ENCODE peak calls at places on chromosomes 4 and X, in nine cellular contexts. I is WERI-Rb-1; P is fibroblast of the aortic adventitia; O is A673; C is mesothelial cell of epicardium; T is GM10248; K is foreskin fibroblast; V is CD4-positive, alpha-beta T cell; H is choroid plexus epithelial cell. D is an unnamed sample.

GRCh38 chr4:104743141-104743748 is 248.6 kb upstream of the CXXC4 start:
- DNase-seq in I (no peak), P (no peak), O (no peak), C (no peak), T (peak), K (no peak), V (no peak), H (no peak), D (peak)

GRCh38 chr4:154349829-154350228 is 141.8 kb downstream of the DCHS2 start:
- DNase-seq in I (no peak), P (peak), O (peak), C (no peak), T (no peak), K (no peak), V (no peak), H (peak), D (no peak)

GRCh38 chr4:112550728-112551127 is 34.7 kb upstream of the NEUROG2 start:
- DNase-seq in I (no peak), P (peak), O (no peak), C (no peak), T (no peak), K (peak), V (no peak), H (peak), D (no peak)

GRCh38 chrX:108224727-108225455 is 133.3 kb downstream of the ATG4A start:
- DNase-seq in I (peak), P (peak), O (peak), C (no peak), T (peak), K (no peak), V (no peak), H (peak), D (peak)

GRCh38 chr4:803884-804283 is 22.0 kb downstream of the CPLX1 start:
- DNase-seq in I (no peak), P (no peak), O (no peak), C (no peak), T (no peak), K (no peak), V (no peak), H (no peak), D (no peak)

GRCh38 chr4:165204462-165204830 is 2.9 kb upstream of the KLHL2 start:
- DNase-seq in I (no peak), P (peak), O (no peak), C (no peak), T (peak), K (peak), V (no peak), H (peak), D (peak)

GRCh38 chr4:152106113-152106763 is 345.4 kb upstream of the GATB start:
- DNase-seq in I (no peak), P (peak), O (peak), C (no peak), T (no peak), K (peak), V (no peak), H (peak), D (no peak)

GRCh38 chrX:2498781-2499302 is 1.9 kb downstream of the DHRSX start:
- DNase-seq in I (peak), P (peak), O (peak), C (no peak), T (no peak), K (no peak), V (no peak), H (peak), D (no peak)

GRCh38 chrX:45774961-45775360 is 574.3 kb upstream of the DIPK2B start:
- DNase-seq in I (no peak), P (peak), O (peak), C (no peak), T (no peak), K (peak), V (no peak), H (peak), D (no peak)

GRCh38 chrX:2631743-2632532 is 59.2 kb upstream of the CD99 start:
- DNase-seq in I (no peak), P (no peak), O (no peak), C (no peak), T (no peak), K (no peak), V (no peak), H (no peak), D (no peak)

GRCh38 chrX:9542106-9542764 is 77.4 kb downstream of the TBL1X start:
- DNase-seq in I (no peak), P (peak), O (no peak), C (no peak), T (no peak), K (no peak), V (no peak), H (no peak), D (no peak)

GRCh38 chrX:153966841-153967535 is 4.6 kb downstream of the HCFC1 start:
- DNase-seq in I (no peak), P (no peak), O (no peak), C (no peak), T (no peak), K (peak), V (no peak), H (no peak), D (no peak)

GRCh38 chr4:67261971-67262370 is 283.3 kb downstream of the CENPC start:
- DNase-seq in I (no peak), P (no peak), O (no peak), C (no peak), T (no peak), K (no peak), V (no peak), H (no peak), D (no peak)

GRCh38 chrX:13119386-13119785 is 75.0 kb upstream of the FAM9C start:
- DNase-seq in I (peak), P (peak), O (no peak), C (no peak), T (no peak), K (no peak), V (no peak), H (peak), D (no peak)

GRCh38 chr4:124529131-124529530 is 183.4 kb downstream of the ANKRD50 start:
- DNase-seq in I (no peak), P (peak), O (no peak), C (no peak), T (no peak), K (peak), V (no peak), H (no peak), D (no peak)

GRCh38 chr4:170049793-170050192 is 23.6 kb upstream of the MFAP3L start:
- DNase-seq in I (no peak), P (no peak), O (no peak), C (no peak), T (no peak), K (no peak), V (no peak), H (no peak), D (no peak)

GRCh38 chrX:17738002-17738713 is 865 bp downstream of the SCML1 start:
- DNase-seq in I (peak), P (peak), O (peak), C (no peak), T (no peak), K (peak), V (peak), H (peak), D (peak)

GRCh38 chrX:47637546-47638195 is 7.9 kb upstream of the CFP start:
- DNase-seq in I (no peak), P (no peak), O (no peak), C (no peak), T (peak), K (no peak), V (peak), H (no peak), D (peak)

GRCh38 chr4:148557793-148558192 is 115.6 kb upstream of the NR3C2 start:
- DNase-seq in I (peak), P (no peak), O (no peak), C (no peak), T (no peak), K (no peak), V (no peak), H (no peak), D (no peak)

GRCh38 chr4:148561467-148561866 is 119.3 kb upstream of the NR3C2 start:
- DNase-seq in I (no peak), P (no peak), O (no peak), C (no peak), T (no peak), K (no peak), V (no peak), H (no peak), D (no peak)

GRCh38 chr4:148565801-148566200 is 123.6 kb upstream of the NR3C2 start:
- DNase-seq in I (no peak), P (no peak), O (no peak), C (no peak), T (no peak), K (no peak), V (no peak), H (peak), D (no peak)

GRCh38 chr4:148563684-148564083 is 121.5 kb upstream of the NR3C2 start:
- DNase-seq in I (no peak), P (no peak), O (no peak), C (no peak), T (no peak), K (no peak), V (no peak), H (no peak), D (no peak)
- TF ChIP-seq CTCF in I (no peak), P (no peak), O (no peak), C (no peak), T (no peak), K (no peak), V (no peak), H (no peak), D (no peak)

GRCh38 chr4:175253184-175253902 is 335.2 kb downstream of the ADAM29 start:
- DNase-seq in I (no peak), P (no peak), O (peak), C (no peak), T (peak), K (no peak), V (no peak), H (peak), D (peak)
- TF ChIP-seq CTCF in I (peak), P (no peak), O (peak), C (no peak), T (peak), K (no peak), V (no peak), H (peak), D (no peak)

GRCh38 chrX:152912121-152912520 is 14.3 kb downstream of the ZNF185 start:
- DNase-seq in I (no peak), P (no peak), O (peak), C (no peak), T (no peak), K (no peak), V (no peak), H (no peak), D (no peak)
- TF ChIP-seq CTCF in I (peak), P (no peak), O (peak), C (no peak), T (no peak), K (no peak), V (no peak), H (peak), D (no peak)

GRCh38 chrX:23634181-23634580 is 33.1 kb upstream of the PRDX4 start:
- DNase-seq in I (no peak), P (peak), O (peak), C (no peak), T (no peak), K (no peak), V (no peak), H (peak), D (peak)
- TF ChIP-seq CTCF in I (no peak), P (no peak), O (peak), C (no peak), T (no peak), K (no peak), V (no peak), H (peak), D (no peak)

GRCh38 chr4:77595361-77595973 is 10.2 kb upstream of the CXCL13 start:
- DNase-seq in I (no peak), P (no peak), O (no peak), C (no peak), T (no peak), K (no peak), V (no peak), H (no peak), D (no peak)

GRCh38 chr4:77600521-77601451 is 4.8 kb upstream of the CXCL13 start:
- DNase-seq in I (peak), P (peak), O (peak), C (no peak), T (peak), K (no peak), V (peak), H (peak), D (peak)

GRCh38 chr4:77601614-77602187 is 3.9 kb upstream of the CXCL13 start:
- DNase-seq in I (no peak), P (no peak), O (no peak), C (no peak), T (no peak), K (no peak), V (no peak), H (no peak), D (no peak)

GRCh38 chr4:77593993-77594392 is 11.6 kb upstream of the CXCL13 start:
- DNase-seq in I (no peak), P (no peak), O (no peak), C (no peak), T (no peak), K (no peak), V (no peak), H (no peak), D (no peak)

DNA sequence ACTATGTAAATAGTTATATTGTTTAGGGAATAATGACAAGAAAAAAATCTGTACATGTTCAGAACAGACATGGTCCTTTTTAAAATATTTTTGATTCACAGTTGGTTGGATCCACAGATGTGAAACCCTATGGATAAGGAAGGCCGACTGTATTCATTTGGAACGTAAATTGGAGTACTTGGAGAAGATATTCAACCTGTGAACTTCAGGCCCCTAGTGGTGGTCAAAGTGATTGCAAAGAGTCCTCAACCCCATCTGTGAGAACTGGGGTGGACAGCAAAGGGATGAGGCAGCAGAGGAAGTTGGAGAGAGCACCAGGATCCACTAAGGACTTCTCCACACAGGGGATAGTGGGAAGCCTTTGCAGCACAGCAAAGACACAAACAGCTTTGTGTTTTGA is 6.2 kb upstream of the CXCL13 start:
- DNase-seq in I (peak), P (peak), O (peak), C (no peak), T (no peak), K (peak), V (no peak), H (peak), D (no peak)
- TF ChIP-seq CTCF in I (peak), P (peak), O (peak), C (peak), T (peak), K (peak), V (peak), H (peak), D (peak)

GRCh38 chrX:103663921-103664320 is 22.6 kb downstream of the MORF4L2 start:
- DNase-seq in I (no peak), P (no peak), O (no peak), C (no peak), T (no peak), K (no peak), V (no peak), H (no peak), D (no peak)

GRCh38 chrX:103669745-103670144 is 16.8 kb downstream of the MORF4L2 start:
- DNase-seq in I (no peak), P (no peak), O (no peak), C (no peak), T (no peak), K (no peak), V (no peak), H (no peak), D (no peak)

GRCh38 chrX:103664363-103664762 is 22.1 kb downstream of the MORF4L2 start:
- DNase-seq in I (no peak), P (no peak), O (no peak), C (peak), T (no peak), K (no peak), V (no peak), H (no peak), D (no peak)

DNA sequence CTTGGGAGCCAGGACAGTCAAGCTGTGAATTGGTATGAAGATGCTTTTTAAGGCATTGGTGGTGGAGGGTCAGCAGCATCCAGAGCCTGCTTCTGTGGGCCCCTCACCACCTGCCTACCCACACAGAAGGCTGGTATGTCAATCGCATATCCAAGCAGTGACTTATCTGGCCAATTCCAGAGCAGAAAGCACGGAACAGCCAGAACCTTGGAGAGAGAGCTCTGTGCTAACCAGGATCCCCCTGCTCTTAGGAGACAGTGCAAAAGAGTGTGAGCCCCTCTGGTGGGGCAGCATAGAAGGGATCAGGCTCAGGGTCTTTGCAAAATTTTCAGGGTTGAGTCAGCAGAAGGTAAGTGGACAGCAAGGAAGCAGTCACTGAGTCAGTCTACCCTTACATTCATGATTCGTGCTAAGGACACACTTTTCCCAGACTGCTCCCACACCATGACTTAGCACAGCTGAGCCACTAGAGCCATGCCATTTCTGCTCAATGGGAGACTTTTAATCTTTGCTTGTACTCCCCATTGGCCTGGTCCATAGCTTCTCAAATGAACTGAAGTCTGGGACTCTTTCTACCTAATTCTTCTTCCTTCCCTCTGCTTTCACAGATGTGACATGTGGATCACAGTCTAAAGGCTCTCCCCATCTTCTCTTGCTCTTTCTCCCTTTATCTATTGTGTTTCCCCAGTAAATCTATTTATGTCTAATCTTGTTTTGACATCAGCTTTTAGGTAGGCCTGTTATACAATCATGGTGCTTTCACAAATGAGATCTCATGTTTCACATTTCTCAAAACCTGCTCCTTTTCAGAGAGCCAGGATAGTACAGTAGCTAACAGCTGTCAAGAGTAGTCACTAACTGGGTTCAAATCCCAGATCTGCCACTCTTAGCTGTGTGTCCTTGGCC is 20.0 kb downstream of the MORF4L2 start:
- DNase-seq in I (no peak), P (no peak), O (no peak), C (no peak), T (no peak), K (no peak), V (no peak), H (no peak), D (no peak)
- TF ChIP-seq CTCF in I (no peak), P (no peak), O (no peak), C (no peak), T (no peak), K (no peak), V (no peak), H (no peak), D (no peak)

D was measured in GM13976.